ENCODE peak calls at places on chromosomes 3 and 15, in six cellular contexts. L, C, O, R, P and A are unnamed samples.

GRCh38 chr15:40891810-40892448 is 2.3 kb upstream of the VPS18 start:
- DNase-seq in P (peak), O (no peak), R (peak), C (peak), L (no peak), A (no peak)

GRCh38 chr15:51536965-51537574 is 85.5 kb downstream of the DMXL2 start:
- DNase-seq in O (no peak), R (peak), P (peak), L (no peak), C (peak), A (no peak)

GRCh38 chr3:25257026-25257425 is 171.0 kb upstream of the RARB start:
- DNase-seq in O (no peak), C (no peak), P (peak), R (no peak), L (no peak), A (peak)

GRCh38 chr15:62254137-62254934 is 89.3 kb upstream of the C2CD4B start:
- DNase-seq in L (peak), P (peak), R (peak), C (peak), O (peak), A (peak)

GRCh38 chr3:82087958-82088357 is 326.5 kb upstream of the GBE1 start:
- DNase-seq in P (peak), R (no peak), O (no peak), L (no peak), C (no peak), A (peak)

GRCh38 chr15:29090617-29091466 is 178.8 kb downstream of the NSMCE3 start:
- DNase-seq in R (peak), O (no peak), P (no peak), L (peak), C (peak), A (no peak)

GRCh38 chr15:70270752-70271111 is 173.0 kb upstream of the TLE3 start:
- DNase-seq in L (no peak), C (no peak), O (no peak), R (no peak), P (no peak), A (no peak)

GRCh38 chr3:55543228-55543627 is 56.1 kb upstream of the WNT5A start:
- DNase-seq in L (no peak), O (no peak), P (no peak), C (no peak), R (no peak), A (no peak)

GRCh38 chr3:124741027-124741426 is 10.8 kb downstream of the UMPS start:
- DNase-seq in R (no peak), L (no peak), C (no peak), O (no peak), P (peak), A (no peak)

GRCh38 chr3:29694783-29695182 is 413.9 kb downstream of the RBMS3 start:
- DNase-seq in C (no peak), R (no peak), P (peak), O (peak), L (no peak), A (peak)

GRCh38 chr3:193190387-193190786 is 50.6 kb upstream of the PLAAT1 start:
- DNase-seq in C (peak), P (no peak), R (peak), O (no peak), L (no peak), A (peak)